ENCODE peak calls at places on chromosomes 16 and 17, in eight cellular contexts. One of them, this sample, is unnamed.

GRCh38 chr16:19520861-19521331 is 1.0 kb downstream of the GDE1 start:
- DNase-seq in psoas muscle: no peak
- DNase-seq in PC-9: peak
- DNase-seq in astrocyte: peak
- DNase-seq in mammary epithelial cell: peak
- DNase-seq in uterus: no peak
- DNase-seq in HAP-1: peak
- DNase-seq in AG09309: no peak
- DNase-seq in this sample: no peak

GRCh38 chr17:27793168-27793905 is 7.0 kb downstream of the NOS2 start:
- DNase-seq in mammary epithelial cell: peak
- DNase-seq in PC-9: no peak
- DNase-seq in astrocyte: no peak
- DNase-seq in uterus: peak
- DNase-seq in HAP-1: peak
- DNase-seq in AG09309: no peak
- DNase-seq in psoas muscle: peak
- DNase-seq in this sample: no peak

GRCh38 chr16:75379911-75380847 is 53.1 kb downstream of the CFDP1 start:
- DNase-seq in HAP-1: no peak
- DNase-seq in astrocyte: no peak
- DNase-seq in psoas muscle: no peak
- DNase-seq in mammary epithelial cell: no peak
- DNase-seq in uterus: no peak
- DNase-seq in PC-9: no peak
- DNase-seq in AG09309: no peak
- DNase-seq in this sample: no peak

GRCh38 chr17:3959921-3960601 is 4.2 kb downstream of the ATP2A3 start:
- DNase-seq in astrocyte: no peak
- DNase-seq in AG09309: no peak
- DNase-seq in mammary epithelial cell: no peak
- DNase-seq in HAP-1: no peak
- DNase-seq in psoas muscle: no peak
- DNase-seq in PC-9: no peak
- DNase-seq in uterus: no peak
- DNase-seq in this sample: no peak

GRCh38 chr17:34519286-34519685 is 60.1 kb upstream of the TMEM132E start:
- DNase-seq in HAP-1: peak
- DNase-seq in PC-9: no peak
- DNase-seq in mammary epithelial cell: no peak
- DNase-seq in astrocyte: no peak
- DNase-seq in uterus: no peak
- DNase-seq in AG09309: no peak
- DNase-seq in psoas muscle: no peak
- DNase-seq in this sample: no peak

GRCh38 chr17:29369831-29370735 is 20.1 kb upstream of the TAOK1 start:
- DNase-seq in PC-9: peak
- DNase-seq in HAP-1: peak
- DNase-seq in astrocyte: peak
- DNase-seq in AG09309: peak
- DNase-seq in psoas muscle: peak
- DNase-seq in uterus: peak
- DNase-seq in mammary epithelial cell: peak
- DNase-seq in this sample: peak

GRCh38 chr17:41937970-41938851 is 7.8 kb downstream of the ODAD4 start:
- DNase-seq in psoas muscle: no peak
- DNase-seq in AG09309: no peak
- DNase-seq in PC-9: no peak
- DNase-seq in mammary epithelial cell: no peak
- DNase-seq in astrocyte: no peak
- DNase-seq in uterus: no peak
- DNase-seq in HAP-1: no peak
- DNase-seq in this sample: no peak

GRCh38 chr16:89687092-89687940 is 827 bp downstream of the CDK10 start:
- DNase-seq in astrocyte: peak
- DNase-seq in mammary epithelial cell: peak
- DNase-seq in psoas muscle: no peak
- DNase-seq in HAP-1: peak
- DNase-seq in PC-9: peak
- DNase-seq in AG09309: no peak
- DNase-seq in uterus: no peak
- DNase-seq in this sample: no peak

GRCh38 chr17:37787055-37787720 is 42.3 kb upstream of the HNF1B start:
- DNase-seq in psoas muscle: no peak
- DNase-seq in mammary epithelial cell: no peak
- DNase-seq in astrocyte: peak
- DNase-seq in uterus: no peak
- DNase-seq in PC-9: no peak
- DNase-seq in HAP-1: no peak
- DNase-seq in AG09309: no peak
- DNase-seq in this sample: no peak

GRCh38 chr17:75069783-75070182 is 18.0 kb upstream of the SLC16A5 start:
- DNase-seq in mammary epithelial cell: no peak
- DNase-seq in uterus: no peak
- DNase-seq in AG09309: no peak
- DNase-seq in psoas muscle: no peak
- DNase-seq in astrocyte: no peak
- DNase-seq in PC-9: no peak
- DNase-seq in HAP-1: no peak
- DNase-seq in this sample: no peak

GRCh38 chr17:15405016-15405415 is 62.4 kb downstream of the CDRT4 start:
- DNase-seq in mammary epithelial cell: no peak
- DNase-seq in PC-9: no peak
- DNase-seq in psoas muscle: no peak
- DNase-seq in astrocyte: no peak
- DNase-seq in HAP-1: no peak
- DNase-seq in AG09309: no peak
- DNase-seq in uterus: no peak
- DNase-seq in this sample: no peak

GRCh38 chr17:15403276-15403939 is 62.0 kb upstream of the TEKT3 start:
- DNase-seq in HAP-1: no peak
- DNase-seq in AG09309: no peak
- DNase-seq in mammary epithelial cell: no peak
- DNase-seq in astrocyte: no peak
- DNase-seq in PC-9: no peak
- DNase-seq in uterus: no peak
- DNase-seq in psoas muscle: no peak
- DNase-seq in this sample: no peak

GRCh38 chr17:15408803-15409202 is 58.6 kb downstream of the CDRT4 start:
- DNase-seq in mammary epithelial cell: peak
- DNase-seq in psoas muscle: no peak
- DNase-seq in AG09309: no peak
- DNase-seq in uterus: no peak
- DNase-seq in PC-9: no peak
- DNase-seq in astrocyte: no peak
- DNase-seq in HAP-1: no peak
- DNase-seq in this sample: no peak

GRCh38 chr17:15406081-15406480 is 61.3 kb downstream of the CDRT4 start:
- DNase-seq in AG09309: no peak
- DNase-seq in PC-9: no peak
- DNase-seq in mammary epithelial cell: no peak
- DNase-seq in uterus: no peak
- DNase-seq in psoas muscle: no peak
- DNase-seq in HAP-1: no peak
- DNase-seq in astrocyte: no peak
- DNase-seq in this sample: no peak

DNA sequence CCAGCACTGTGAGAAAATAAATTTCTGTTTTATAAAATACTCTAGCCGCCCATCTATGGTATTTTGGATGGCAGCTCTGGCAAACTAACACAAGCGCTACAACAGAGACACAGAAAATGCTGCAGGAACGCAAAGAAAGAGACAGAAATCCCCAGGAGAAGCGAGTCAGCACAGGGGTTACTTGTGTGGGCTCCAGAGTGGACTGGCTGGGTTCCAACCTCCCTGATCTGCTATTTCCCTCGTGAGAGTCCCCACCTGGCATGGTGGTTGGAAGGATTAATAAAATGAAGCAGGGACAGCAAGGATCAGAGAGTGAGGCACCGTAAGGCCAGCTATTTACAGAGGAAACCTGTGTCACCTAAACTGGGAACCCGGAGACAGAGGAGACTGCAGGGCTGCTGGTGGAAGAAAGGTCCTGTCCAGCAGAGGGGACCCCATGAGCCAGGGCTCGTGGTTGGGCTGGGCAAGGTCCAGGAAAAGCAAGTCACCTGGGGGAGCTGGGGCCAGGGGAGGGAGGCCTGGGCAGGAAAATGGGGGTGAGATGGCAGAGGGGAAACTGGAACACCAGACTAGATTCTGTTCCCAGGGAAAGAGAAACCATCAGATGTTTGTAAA is 62.8 kb upstream of the TEKT3 start:
- DNase-seq in uterus: no peak
- DNase-seq in psoas muscle: no peak
- DNase-seq in astrocyte: peak
- DNase-seq in AG09309: no peak
- DNase-seq in HAP-1: no peak
- DNase-seq in mammary epithelial cell: no peak
- DNase-seq in PC-9: no peak
- DNase-seq in this sample: no peak
- H3K4me3 ChIP-seq in uterus: no peak
- H3K4me3 ChIP-seq in psoas muscle: no peak
- H3K4me3 ChIP-seq in astrocyte: no peak
- H3K4me3 ChIP-seq in AG09309: no peak
- H3K4me3 ChIP-seq in HAP-1: no peak
- H3K4me3 ChIP-seq in mammary epithelial cell: no peak
- H3K4me3 ChIP-seq in PC-9: no peak
- H3K4me3 ChIP-seq in this sample: no peak

GRCh38 chr16:71288890-71289731 is at the start of gene CMTR2:
- DNase-seq in uterus: peak
- DNase-seq in AG09309: peak
- DNase-seq in PC-9: peak
- DNase-seq in mammary epithelial cell: peak
- DNase-seq in astrocyte: peak
- DNase-seq in psoas muscle: peak
- DNase-seq in HAP-1: peak
- DNase-seq in this sample: peak

GRCh38 chr16:71287454-71287853 is 1.7 kb downstream of the CMTR2 start:
- DNase-seq in HAP-1: no peak
- DNase-seq in AG09309: no peak
- DNase-seq in psoas muscle: no peak
- DNase-seq in mammary epithelial cell: no peak
- DNase-seq in PC-9: no peak
- DNase-seq in uterus: no peak
- DNase-seq in astrocyte: no peak
- DNase-seq in this sample: no peak

GRCh38 chr16:71287903-71288302 is 1.3 kb downstream of the CMTR2 start:
- DNase-seq in psoas muscle: no peak
- DNase-seq in astrocyte: no peak
- DNase-seq in AG09309: no peak
- DNase-seq in uterus: no peak
- DNase-seq in mammary epithelial cell: peak
- DNase-seq in HAP-1: no peak
- DNase-seq in PC-9: peak
- DNase-seq in this sample: no peak

GRCh38 chr16:71288570-71288889 is 672 bp downstream of the CMTR2 start:
- DNase-seq in astrocyte: peak
- DNase-seq in uterus: no peak
- DNase-seq in psoas muscle: no peak
- DNase-seq in AG09309: no peak
- DNase-seq in PC-9: peak
- DNase-seq in mammary epithelial cell: peak
- DNase-seq in HAP-1: no peak
- DNase-seq in this sample: no peak

GRCh38 chr16:71289732-71290062 is 495 bp upstream of the CMTR2 start:
- DNase-seq in PC-9: no peak
- DNase-seq in mammary epithelial cell: no peak
- DNase-seq in astrocyte: no peak
- DNase-seq in AG09309: no peak
- DNase-seq in psoas muscle: no peak
- DNase-seq in HAP-1: no peak
- DNase-seq in uterus: no peak
- DNase-seq in this sample: no peak
- H3K4me3 ChIP-seq in PC-9: peak
- H3K4me3 ChIP-seq in mammary epithelial cell: peak
- H3K4me3 ChIP-seq in astrocyte: peak
- H3K4me3 ChIP-seq in AG09309: peak
- H3K4me3 ChIP-seq in psoas muscle: peak
- H3K4me3 ChIP-seq in HAP-1: peak
- H3K4me3 ChIP-seq in uterus: peak
- H3K4me3 ChIP-seq in this sample: peak

GRCh38 chr17:32264140-32264799 is 1.4 kb upstream of the RHBDL3 start:
- DNase-seq in psoas muscle: no peak
- DNase-seq in AG09309: no peak
- DNase-seq in PC-9: no peak
- DNase-seq in mammary epithelial cell: no peak
- DNase-seq in uterus: no peak
- DNase-seq in astrocyte: no peak
- DNase-seq in HAP-1: no peak
- DNase-seq in this sample: no peak

GRCh38 chr17:32264823-32265191 is 825 bp upstream of the RHBDL3 start:
- DNase-seq in psoas muscle: no peak
- DNase-seq in PC-9: no peak
- DNase-seq in HAP-1: no peak
- DNase-seq in mammary epithelial cell: no peak
- DNase-seq in uterus: no peak
- DNase-seq in AG09309: no peak
- DNase-seq in astrocyte: no peak
- DNase-seq in this sample: no peak

GRCh38 chr17:32265192-32265895 is at the start of gene RHBDL3:
- DNase-seq in HAP-1: peak
- DNase-seq in mammary epithelial cell: no peak
- DNase-seq in AG09309: no peak
- DNase-seq in uterus: peak
- DNase-seq in PC-9: no peak
- DNase-seq in psoas muscle: peak
- DNase-seq in astrocyte: no peak
- DNase-seq in this sample: no peak

GRCh38 chr17:32266389-32267269 is 997 bp downstream of the RHBDL3 start:
- DNase-seq in mammary epithelial cell: no peak
- DNase-seq in psoas muscle: no peak
- DNase-seq in astrocyte: no peak
- DNase-seq in PC-9: no peak
- DNase-seq in uterus: no peak
- DNase-seq in HAP-1: peak
- DNase-seq in AG09309: no peak
- DNase-seq in this sample: no peak

DNA sequence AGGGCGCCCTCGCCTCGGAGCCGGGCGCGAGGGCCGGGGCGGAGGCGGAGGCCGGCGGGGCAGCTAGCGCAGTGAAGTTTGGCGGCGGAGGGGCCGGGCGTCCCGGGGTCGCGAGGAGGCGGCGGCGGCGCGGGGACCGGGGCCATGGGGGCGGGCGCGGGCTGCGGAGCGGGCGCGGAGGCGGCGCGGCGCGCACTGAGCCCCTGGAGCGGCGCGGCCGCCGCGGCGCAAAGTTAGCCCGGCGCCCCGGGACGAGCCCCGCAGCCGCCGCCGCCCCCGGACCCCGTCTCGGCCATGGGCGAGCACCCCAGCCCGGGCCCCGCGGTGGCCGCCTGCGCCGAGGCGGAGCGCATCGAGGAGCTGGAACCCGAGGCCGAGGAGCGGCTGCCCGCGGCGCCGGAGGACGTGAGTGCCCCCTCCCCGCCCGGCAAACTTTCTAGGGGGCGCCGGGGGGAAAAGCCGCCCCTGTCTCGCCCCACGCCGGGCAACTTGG is 310 bp downstream of the RHBDL3 start:
- DNase-seq in uterus: no peak
- DNase-seq in HAP-1: no peak
- DNase-seq in psoas muscle: no peak
- DNase-seq in AG09309: no peak
- DNase-seq in mammary epithelial cell: no peak
- DNase-seq in PC-9: no peak
- DNase-seq in astrocyte: no peak
- DNase-seq in this sample: no peak
- H3K4me3 ChIP-seq in uterus: peak
- H3K4me3 ChIP-seq in HAP-1: peak
- H3K4me3 ChIP-seq in psoas muscle: peak
- H3K4me3 ChIP-seq in AG09309: peak
- H3K4me3 ChIP-seq in mammary epithelial cell: peak
- H3K4me3 ChIP-seq in PC-9: no peak
- H3K4me3 ChIP-seq in astrocyte: peak
- H3K4me3 ChIP-seq in this sample: peak

GRCh38 chr17:57861000-57861736 is 11.3 kb upstream of the MRPS23 start:
- DNase-seq in astrocyte: no peak
- DNase-seq in HAP-1: no peak
- DNase-seq in PC-9: peak
- DNase-seq in psoas muscle: peak
- DNase-seq in AG09309: no peak
- DNase-seq in uterus: no peak
- DNase-seq in mammary epithelial cell: no peak
- DNase-seq in this sample: no peak
- H3K4me3 ChIP-seq in astrocyte: peak
- H3K4me3 ChIP-seq in HAP-1: no peak
- H3K4me3 ChIP-seq in PC-9: peak
- H3K4me3 ChIP-seq in psoas muscle: peak
- H3K4me3 ChIP-seq in AG09309: peak
- H3K4me3 ChIP-seq in uterus: peak
- H3K4me3 ChIP-seq in mammary epithelial cell: no peak
- H3K4me3 ChIP-seq in this sample: peak

This sample was measured in HFF-Myc.